ENCODE peak calls at places on chromosomes 6 and 20, in five cellular contexts. One of them, this sample, is unnamed.

GRCh38 chr6:33694401-33694931 is 17.0 kb downstream of the UQCC2 start:
- DNase-seq in HepG2: no peak
- DNase-seq in GM12878: no peak
- DNase-seq in K562: peak
- DNase-seq in H1: no peak
- DNase-seq in this sample: no peak

GRCh38 chr20:59047938-59048680 is 5.5 kb upstream of the PRELID3B start:
- DNase-seq in HepG2: peak
- DNase-seq in GM12878: no peak
- DNase-seq in K562: no peak
- DNase-seq in H1: no peak
- DNase-seq in this sample: no peak

GRCh38 chr6:44133003-44133931 is 5.9 kb downstream of the TMEM63B start:
- DNase-seq in HepG2: peak
- DNase-seq in GM12878: no peak
- DNase-seq in K562: peak
- DNase-seq in H1: no peak
- DNase-seq in this sample: peak

GRCh38 chr6:111564482-111564945 is 41.2 kb downstream of the TRAF3IP2 start:
- DNase-seq in HepG2: no peak
- DNase-seq in GM12878: no peak
- DNase-seq in K562: no peak
- DNase-seq in H1: no peak
- DNase-seq in this sample: no peak

GRCh38 chr6:155171109-155171746 is 92.6 kb upstream of the CLDN20 start:
- DNase-seq in HepG2: peak
- DNase-seq in GM12878: peak
- DNase-seq in K562: peak
- DNase-seq in H1: no peak
- DNase-seq in this sample: no peak

GRCh38 chr6:17311595-17312311 is 30.6 kb downstream of the RBM24 start:
- DNase-seq in HepG2: peak
- DNase-seq in GM12878: no peak
- DNase-seq in K562: peak
- DNase-seq in H1: no peak
- DNase-seq in this sample: no peak

GRCh38 chr6:107823047-107823557 is 1.0 kb downstream of the SCML4 start:
- DNase-seq in HepG2: no peak
- DNase-seq in GM12878: no peak
- DNase-seq in K562: no peak
- DNase-seq in H1: no peak
- DNase-seq in this sample: no peak

GRCh38 chr6:151068761-151069312 is 170.9 kb upstream of the AKAP12 start:
- DNase-seq in HepG2: no peak
- DNase-seq in GM12878: no peak
- DNase-seq in K562: no peak
- DNase-seq in H1: no peak
- DNase-seq in this sample: no peak

GRCh38 chr6:87968435-87969278 is 79.0 kb upstream of the SPACA1 start:
- DNase-seq in HepG2: no peak
- DNase-seq in GM12878: no peak
- DNase-seq in K562: no peak
- DNase-seq in H1: peak
- DNase-seq in this sample: peak

GRCh38 chr6:150567823-150568383 is 31.8 kb upstream of the PLEKHG1 start:
- DNase-seq in HepG2: no peak
- DNase-seq in GM12878: no peak
- DNase-seq in K562: no peak
- DNase-seq in H1: no peak
- DNase-seq in this sample: no peak

GRCh38 chr20:37243076-37243936 is 18.3 kb downstream of the GHRH start:
- DNase-seq in HepG2: no peak
- DNase-seq in GM12878: no peak
- DNase-seq in K562: no peak
- DNase-seq in H1: peak
- DNase-seq in this sample: peak

GRCh38 chr6:2756687-2757224 is 6.0 kb upstream of the MYLK4 start:
- DNase-seq in HepG2: peak
- DNase-seq in GM12878: no peak
- DNase-seq in K562: no peak
- DNase-seq in H1: no peak
- DNase-seq in this sample: no peak

GRCh38 chr6:30548375-30548774 is 7.9 kb downstream of the GNL1 start:
- DNase-seq in HepG2: no peak
- DNase-seq in GM12878: no peak
- DNase-seq in K562: no peak
- DNase-seq in H1: no peak
- DNase-seq in this sample: no peak
- TF ChIP-seq SP1 in HepG2: no peak
- TF ChIP-seq SP1 in GM12878: no peak
- TF ChIP-seq SP1 in K562: no peak
- TF ChIP-seq SP1 in H1: no peak
- TF ChIP-seq SP1 in this sample: no peak

GRCh38 chr6:70222350-70222749 is 80.5 kb downstream of the COL9A1 start:
- DNase-seq in HepG2: no peak
- DNase-seq in GM12878: no peak
- DNase-seq in K562: no peak
- DNase-seq in H1: no peak
- DNase-seq in this sample: no peak

GRCh38 chr6:70221715-70222236 is 81.1 kb downstream of the COL9A1 start:
- DNase-seq in HepG2: no peak
- DNase-seq in GM12878: no peak
- DNase-seq in K562: no peak
- DNase-seq in H1: no peak
- DNase-seq in this sample: no peak

GRCh38 chr6:70219943-70220613 is 82.8 kb downstream of the COL9A1 start:
- DNase-seq in HepG2: no peak
- DNase-seq in GM12878: no peak
- DNase-seq in K562: no peak
- DNase-seq in H1: no peak
- DNase-seq in this sample: no peak

GRCh38 chr6:70225052-70225451 is 77.8 kb downstream of the COL9A1 start:
- DNase-seq in HepG2: no peak
- DNase-seq in GM12878: no peak
- DNase-seq in K562: no peak
- DNase-seq in H1: no peak
- DNase-seq in this sample: no peak

GRCh38 chr6:70221025-70221714 is 81.7 kb downstream of the COL9A1 start:
- DNase-seq in HepG2: peak
- DNase-seq in GM12878: no peak
- DNase-seq in K562: peak
- DNase-seq in H1: no peak
- DNase-seq in this sample: no peak
- TF ChIP-seq ATF2 in HepG2: no peak
- TF ChIP-seq ATF2 in GM12878: no peak
- TF ChIP-seq ATF2 in K562: no peak
- TF ChIP-seq ATF2 in H1: no peak
- TF ChIP-seq ATF2 in this sample: no peak

DNA sequence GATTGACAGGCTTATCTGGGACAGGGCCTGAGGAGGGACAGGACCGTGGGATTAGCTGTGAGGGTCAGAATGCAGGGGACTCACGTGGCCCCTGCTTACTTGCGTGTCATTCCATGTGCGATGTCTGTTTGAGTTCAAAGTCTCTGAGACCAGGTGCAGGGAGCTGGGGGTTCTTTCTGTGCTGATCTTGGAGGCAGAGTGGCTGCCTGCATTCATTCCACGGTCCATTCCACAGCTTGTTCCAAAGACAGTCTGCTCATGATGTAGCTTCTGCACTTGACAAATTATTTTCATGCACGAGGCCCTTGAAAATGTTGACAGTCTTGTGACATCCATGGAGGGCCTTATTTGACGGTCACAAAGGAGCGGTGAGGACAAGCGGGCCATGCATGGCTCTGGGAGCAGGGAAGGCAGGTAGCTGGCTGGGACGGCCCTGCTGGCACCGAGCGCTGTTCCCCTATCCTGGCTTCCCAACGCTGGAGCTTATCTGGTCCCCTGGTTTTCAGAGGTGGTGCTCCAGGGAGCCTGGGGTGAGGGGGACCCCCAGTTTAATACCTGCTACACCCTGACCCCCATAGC is 156.3 kb upstream of the RNF24 start:
- DNase-seq in HepG2: peak
- DNase-seq in GM12878: no peak
- DNase-seq in K562: no peak
- DNase-seq in H1: no peak
- DNase-seq in this sample: no peak
- TF ChIP-seq SP1 in HepG2: no peak
- TF ChIP-seq SP1 in GM12878: no peak
- TF ChIP-seq SP1 in K562: no peak
- TF ChIP-seq SP1 in H1: no peak
- TF ChIP-seq SP1 in this sample: no peak

DNA sequence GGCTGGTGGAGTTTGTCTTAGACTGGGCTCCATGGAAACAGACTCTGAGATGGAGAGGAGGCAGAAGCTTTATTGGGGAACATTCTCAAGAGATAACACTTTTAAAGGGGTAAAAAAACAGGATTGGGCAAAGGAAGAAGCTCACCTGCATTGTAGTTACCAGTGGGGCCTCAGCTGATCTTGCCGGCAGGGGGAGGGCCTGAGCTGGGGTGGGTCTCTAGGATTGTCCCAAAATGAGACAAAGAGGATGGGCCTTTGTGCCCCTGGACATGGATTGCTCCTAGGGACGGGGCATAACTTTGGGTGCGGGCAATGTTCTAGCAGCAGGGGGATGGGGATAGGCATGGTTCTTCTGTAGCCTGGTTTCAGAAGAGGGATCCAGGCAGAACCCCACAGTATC is 12.5 kb downstream of the SGK2 start:
- DNase-seq in HepG2: no peak
- DNase-seq in GM12878: no peak
- DNase-seq in K562: peak
- DNase-seq in H1: no peak
- DNase-seq in this sample: no peak
- TF ChIP-seq ATF2 in HepG2: no peak
- TF ChIP-seq ATF2 in GM12878: no peak
- TF ChIP-seq ATF2 in K562: no peak
- TF ChIP-seq ATF2 in H1: no peak
- TF ChIP-seq ATF2 in this sample: no peak